ENCODE peak calls at places on chromosomes 2 and 18, in five cellular contexts. One of them, this sample, is unnamed.

GRCh38 chr2:95272299-95272751 is 1.9 kb upstream of the PROM2 start:
- DNase-seq in non-pigmented ciliary epithelial cell: no peak
- DNase-seq in SW480: no peak
- DNase-seq in NCI-H748 treated with DMSO at 0.1 percent for 48 hours: no peak
- DNase-seq in posterior cingulate gyrus: peak; percentile 55
- DNase-seq in this sample: no peak

GRCh38 chr2:40439473-40439872 is 12.4 kb downstream of the SLC8A1 start:
- DNase-seq in non-pigmented ciliary epithelial cell: no peak
- DNase-seq in SW480: no peak
- DNase-seq in NCI-H748 treated with DMSO at 0.1 percent for 48 hours: no peak
- DNase-seq in posterior cingulate gyrus: no peak
- DNase-seq in this sample: no peak

GRCh38 chr2:133139847-133140533 is 428.3 kb downstream of the NCKAP5 start:
- DNase-seq in non-pigmented ciliary epithelial cell: no peak
- DNase-seq in SW480: no peak
- DNase-seq in NCI-H748 treated with DMSO at 0.1 percent for 48 hours: no peak
- DNase-seq in posterior cingulate gyrus: no peak
- DNase-seq in this sample: no peak

GRCh38 chr2:64059270-64059669 is 40.0 kb upstream of the VPS54 start:
- DNase-seq in non-pigmented ciliary epithelial cell: no peak
- DNase-seq in SW480: no peak
- DNase-seq in NCI-H748 treated with DMSO at 0.1 percent for 48 hours: no peak
- DNase-seq in posterior cingulate gyrus: no peak
- DNase-seq in this sample: no peak

GRCh38 chr18:10354241-10354811 is 100.1 kb upstream of the APCDD1 start:
- DNase-seq in non-pigmented ciliary epithelial cell: no peak
- DNase-seq in SW480: no peak
- DNase-seq in NCI-H748 treated with DMSO at 0.1 percent for 48 hours: no peak
- DNase-seq in posterior cingulate gyrus: no peak
- DNase-seq in this sample: no peak

GRCh38 chr2:187349328-187349944 is 98.6 kb downstream of the CALCRL start:
- DNase-seq in non-pigmented ciliary epithelial cell: no peak
- DNase-seq in SW480: no peak
- DNase-seq in NCI-H748 treated with DMSO at 0.1 percent for 48 hours: no peak
- DNase-seq in posterior cingulate gyrus: no peak
- DNase-seq in this sample: no peak

GRCh38 chr18:79396431-79397287 is 929 bp downstream of the NFATC1 start:
- DNase-seq in non-pigmented ciliary epithelial cell: no peak
- DNase-seq in SW480: no peak
- DNase-seq in NCI-H748 treated with DMSO at 0.1 percent for 48 hours: no peak
- DNase-seq in posterior cingulate gyrus: peak; percentile 89
- DNase-seq in this sample: peak; percentile 50

GRCh38 chr2:199602896-199603482 is 145.2 kb upstream of the SATB2 start:
- DNase-seq in non-pigmented ciliary epithelial cell: no peak
- DNase-seq in SW480: no peak
- DNase-seq in NCI-H748 treated with DMSO at 0.1 percent for 48 hours: no peak
- DNase-seq in posterior cingulate gyrus: no peak
- DNase-seq in this sample: no peak

GRCh38 chr18:28466213-28466612 is 289.3 kb upstream of the CDH2 start:
- DNase-seq in non-pigmented ciliary epithelial cell: no peak
- DNase-seq in SW480: no peak
- DNase-seq in NCI-H748 treated with DMSO at 0.1 percent for 48 hours: no peak
- DNase-seq in posterior cingulate gyrus: no peak
- DNase-seq in this sample: no peak